ENCODE peak calls at places on chromosomes 6 and 20, in four cellular contexts. X, Y, A and F are unnamed samples. For H3K4me1, the result is how much of the 10 kb centered on the place peaks cover.

GRCh38 chr20:57013741-57014140 is 252.7 kb downstream of the BMP7 start:
- DNase-seq in A (peak), Y (no peak), X (no peak), F (peak)

GRCh38 chr6:4616311-4616710 is 159.9 kb upstream of the CDYL start:
- DNase-seq in X (no peak), A (no peak), Y (no peak), F (no peak)

GRCh38 chr6:41736207-41736710 is 851 bp upstream of the TFEB start:
- DNase-seq in A (peak), Y (peak), X (no peak), F (peak)

GRCh38 chr6:15358579-15359327 is 112.9 kb downstream of the JARID2 start:
- DNase-seq in X (no peak), Y (no peak), A (no peak), F (no peak)

GRCh38 chr20:47032969-47033578 is 138.4 kb downstream of the EYA2 start:
- DNase-seq in X (no peak), A (no peak), Y (no peak), F (no peak)

GRCh38 chr20:37636212-37636975 is 57.4 kb upstream of the CTNNBL1 start:
- DNase-seq in A (no peak), Y (no peak), X (no peak), F (no peak)

GRCh38 chr6:108115598-108116058 is 41.1 kb upstream of the OSTM1 start:
- DNase-seq in X (peak), A (peak), Y (peak), F (peak)

GRCh38 chr6:46684771-46685170 is 2.9 kb upstream of the TDRD6 start:
- DNase-seq in A (no peak), Y (peak), X (no peak), F (no peak)

GRCh38 chr6:83707829-83708545 is 914 bp downstream of the SNAP91 start:
- DNase-seq in A (peak), X (no peak), Y (peak), F (peak)

DNA sequence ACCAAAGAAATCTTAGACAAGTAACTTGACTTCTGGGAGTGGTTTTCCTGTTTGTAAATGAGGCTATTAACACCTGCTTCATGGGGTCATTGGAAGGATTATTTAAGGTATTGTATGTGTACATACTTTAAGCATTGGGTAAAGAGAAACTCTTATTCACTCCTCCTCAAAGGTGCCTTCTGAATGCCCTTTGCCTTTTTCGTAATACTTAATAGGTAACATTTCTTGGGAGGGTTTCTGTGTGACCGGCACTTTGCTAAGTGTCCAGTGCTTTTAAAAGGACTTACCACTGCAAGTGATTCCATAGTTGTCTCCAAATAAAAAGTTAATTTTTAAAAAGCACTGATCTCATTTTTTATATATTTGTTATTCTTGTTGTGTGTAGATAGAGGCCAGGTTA is 52.6 kb downstream of the RALY start:
- DNase-seq in Y (no peak), X (no peak), A (no peak), F (no peak)
- H3K4me1 ChIP-seq in Y (under half), X (under half), A (under half), F (under half)

GRCh38 chr20:8624616-8625015 is 444.3 kb upstream of the PLCB4 start:
- DNase-seq in Y (no peak), A (no peak), X (no peak), F (no peak)
- H3K4me2 ChIP-seq in Y (no peak), A (no peak), X (no peak), F (no peak)

DNA sequence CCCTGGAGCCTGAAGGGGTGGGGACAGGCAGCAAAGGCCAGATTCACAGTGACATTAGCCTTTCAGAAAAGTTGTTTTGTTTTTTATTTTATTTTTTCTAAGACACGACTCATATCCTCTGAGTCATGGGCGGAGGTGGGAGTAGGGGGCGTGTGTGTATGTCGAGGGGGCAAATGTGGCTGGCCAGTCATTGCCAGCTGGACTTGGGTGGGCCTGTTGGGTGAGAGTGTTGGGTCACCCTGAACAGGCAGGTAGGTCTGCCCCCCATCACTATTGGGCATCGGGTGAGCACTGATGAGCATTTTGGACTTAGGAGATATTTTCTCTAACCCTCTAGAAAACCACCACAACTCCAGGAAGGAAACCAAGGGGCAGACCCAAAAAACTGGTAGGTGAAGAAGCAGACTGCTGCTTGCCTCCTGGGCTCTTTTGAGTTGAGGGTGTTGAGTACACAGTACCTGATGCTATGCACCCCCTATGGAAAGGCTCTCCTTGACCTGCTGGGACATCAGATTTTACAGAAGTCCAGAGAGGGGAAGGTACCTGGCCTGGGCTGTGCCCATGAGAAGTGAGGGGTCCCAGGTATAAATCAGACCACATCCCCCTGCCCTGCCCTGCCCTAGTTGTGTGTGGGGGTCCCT is 5.6 kb downstream of the SMIM29 start:
- DNase-seq in Y (peak), A (no peak), X (no peak), F (no peak)
- H3K4me1 ChIP-seq in Y (half or more), A (under half), X (half or more), F (under half)

DNA sequence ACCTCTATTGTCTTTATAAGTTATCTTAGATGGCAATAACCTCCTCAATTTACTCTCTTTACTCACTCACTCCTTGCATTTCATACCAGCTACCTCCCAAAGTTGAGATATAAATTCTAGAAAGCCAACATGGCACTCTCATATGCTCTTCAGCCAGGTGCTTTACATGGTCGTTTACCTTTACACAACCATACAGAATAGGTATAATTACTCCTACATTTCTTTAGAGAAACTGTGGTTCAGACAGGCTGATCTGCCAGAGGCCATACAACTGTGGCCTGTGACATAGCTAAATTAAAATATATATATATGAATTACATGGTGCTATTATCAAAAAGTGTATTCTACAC is 45.7 kb downstream of the HBS1L start:
- DNase-seq in X (no peak), Y (no peak), A (no peak), F (no peak)
- H3K4me2 ChIP-seq in X (no peak), Y (no peak), A (no peak), F (no peak)

DNA sequence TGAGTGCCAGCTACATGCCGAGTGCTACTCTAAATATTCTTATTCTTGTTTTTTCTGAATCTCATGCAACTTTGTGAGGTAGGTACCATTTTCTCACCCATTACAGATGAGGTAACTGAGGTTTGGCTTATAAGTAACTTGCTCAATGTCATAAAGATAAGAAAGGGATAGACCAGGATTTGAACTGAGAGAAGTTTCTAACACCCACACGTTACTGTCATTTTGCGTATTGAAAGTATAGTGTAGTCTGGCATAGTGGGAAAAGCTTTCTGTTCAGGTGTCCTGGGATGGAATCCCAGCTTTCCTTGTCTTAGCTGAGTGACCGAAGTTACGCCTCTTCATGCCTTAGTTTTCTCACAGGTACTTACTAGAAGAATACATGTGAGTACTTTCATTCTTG is 50.5 kb downstream of the HIVEP1 start:
- DNase-seq in Y (no peak), A (no peak), X (no peak), F (no peak)
- H3K4me1 ChIP-seq in Y (under half), A (under half), X (under half), F (under half)

DNA sequence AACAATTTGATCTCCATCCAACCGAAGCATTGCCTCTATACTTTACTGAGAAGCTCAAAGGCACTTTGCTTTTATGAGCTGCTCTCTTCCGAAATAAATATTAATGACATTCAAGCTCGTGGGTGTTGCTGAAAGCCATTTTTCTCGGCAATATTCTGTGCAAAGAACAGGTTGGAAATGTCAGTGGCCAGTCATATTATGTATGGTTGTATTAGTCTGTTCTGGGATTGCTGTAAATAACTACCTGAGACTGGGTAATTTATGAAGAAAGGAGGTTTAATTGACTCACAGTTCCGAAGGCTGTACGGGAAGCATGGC is 32.1 kb downstream of the TUBB2B start:
- DNase-seq in Y (no peak), A (no peak), X (no peak), F (no peak)
- H3K4me2 ChIP-seq in Y (no peak), A (peak), X (peak), F (peak)

GRCh38 chr6:124541601-124542000 is 420.6 kb upstream of the RNF217 start:
- DNase-seq in X (no peak), A (no peak), Y (no peak), F (no peak)
- H3K4me1 ChIP-seq in X (under half), A (under half), Y (under half), F (under half)

DNA sequence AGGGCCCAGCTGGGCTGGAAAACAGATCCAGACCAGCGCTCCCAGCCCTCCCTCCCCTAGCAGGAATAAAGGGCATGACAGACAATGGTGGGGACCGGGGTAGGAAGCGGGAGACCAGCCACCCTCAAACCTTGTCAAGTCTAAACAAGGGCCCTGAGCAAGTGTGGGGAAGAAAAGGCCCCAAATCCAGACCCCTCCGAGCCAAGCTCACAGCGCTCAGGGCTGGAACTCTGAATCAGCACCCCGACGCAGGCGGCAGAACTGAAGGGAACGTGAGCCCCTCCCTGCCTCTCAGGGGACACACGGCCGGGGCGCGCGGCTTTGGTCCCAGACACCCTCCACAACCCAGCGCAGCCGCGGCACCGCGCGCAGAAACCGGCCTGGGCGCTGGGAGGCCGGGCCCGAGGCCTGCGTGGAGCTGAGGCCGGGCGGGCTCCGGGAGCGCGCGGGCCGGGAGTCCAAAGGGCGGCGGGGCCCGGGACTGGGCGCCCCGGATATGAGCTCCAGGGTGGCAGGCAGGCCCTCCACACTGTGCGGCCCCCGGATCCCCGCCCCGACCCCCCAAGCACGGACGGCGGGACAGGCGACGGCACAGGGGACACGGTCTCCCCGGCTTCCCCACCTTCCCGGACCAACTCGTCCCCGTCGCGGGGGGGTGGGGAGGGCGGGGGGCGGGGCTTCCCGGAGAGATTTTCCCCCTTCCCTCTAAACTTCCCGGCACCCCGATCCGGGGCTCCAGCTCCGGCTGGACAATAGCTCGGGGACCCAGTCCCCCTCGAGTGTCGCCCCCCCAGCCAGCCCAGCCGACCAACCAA is 636 bp downstream of the TEAD3 start:
- DNase-seq in X (no peak), Y (peak), A (no peak), F (peak)
- H3K4me2 ChIP-seq in X (peak), Y (peak), A (peak), F (peak)

DNA sequence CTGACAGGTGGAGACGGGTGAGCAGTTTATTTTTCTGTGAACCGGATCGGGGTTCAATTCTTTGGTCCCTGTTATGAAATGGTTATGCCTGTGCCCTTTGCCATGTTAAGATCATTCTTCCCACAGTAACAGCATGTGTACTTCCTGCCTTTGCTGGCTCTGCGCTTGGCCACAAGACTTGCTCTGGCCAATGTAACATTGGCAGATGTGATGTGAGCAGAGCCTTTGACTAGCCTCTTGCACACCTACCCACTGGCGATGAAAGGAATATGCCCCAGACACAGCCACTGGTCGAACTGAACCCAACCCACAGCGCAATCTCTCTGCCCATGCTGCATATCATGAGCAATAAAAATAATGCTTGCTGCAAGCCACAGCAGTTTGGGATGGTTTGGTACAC is 31.9 kb downstream of the JAG1 start:
- DNase-seq in A (no peak), Y (no peak), X (no peak), F (no peak)
- H3K4me1 ChIP-seq in A (under half), Y (under half), X (under half), F (under half)